ENCODE peak calls at places on chromosomes 5 and 9, in seven cellular contexts. One of them, this sample, is unnamed.
A peak's percentile ranks its signal among the peaks of the same experiment; 100 is the strongest.

GRCh38 chr9:87862536-87863268 is 20.0 kb upstream of the SPATA31E1 start:
- ATAC-seq in body of pancreas: no peak
- ATAC-seq in Right ventricle myocardium superior: no peak
- ATAC-seq in heart right ventricle: no peak
- ATAC-seq in foreskin keratinocyte: peak; percentile 99
- ATAC-seq in Panc1: peak; percentile 74
- ATAC-seq in lung: no peak
- ATAC-seq in this sample: no peak

GRCh38 chr9:34334337-34334824 is 5.0 kb downstream of the NUDT2 start:
- ATAC-seq in Right ventricle myocardium superior: no peak
- ATAC-seq in Panc1: no peak
- ATAC-seq in lung: no peak
- ATAC-seq in heart right ventricle: no peak
- ATAC-seq in foreskin keratinocyte: no peak
- ATAC-seq in body of pancreas: no peak
- ATAC-seq in this sample: no peak

GRCh38 chr5:132176543-132176945 is 51.1 kb downstream of the P4HA2 start:
- ATAC-seq in Right ventricle myocardium superior: no peak
- ATAC-seq in lung: no peak
- ATAC-seq in Panc1: peak; percentile 54
- ATAC-seq in foreskin keratinocyte: no peak
- ATAC-seq in heart right ventricle: no peak
- ATAC-seq in body of pancreas: no peak
- ATAC-seq in this sample: no peak

GRCh38 chr5:40623480-40624420 is 56.0 kb upstream of the PTGER4 start:
- ATAC-seq in Panc1: no peak
- ATAC-seq in Right ventricle myocardium superior: no peak
- ATAC-seq in heart right ventricle: no peak
- ATAC-seq in body of pancreas: no peak
- ATAC-seq in foreskin keratinocyte: no peak
- ATAC-seq in lung: no peak
- ATAC-seq in this sample: no peak

GRCh38 chr5:102670224-102670836 is 84.8 kb upstream of the PAM start:
- ATAC-seq in Right ventricle myocardium superior: peak; percentile 77
- ATAC-seq in heart right ventricle: peak; percentile 61
- ATAC-seq in Panc1: peak; percentile 66
- ATAC-seq in foreskin keratinocyte: peak; percentile 51
- ATAC-seq in lung: no peak
- ATAC-seq in body of pancreas: no peak
- ATAC-seq in this sample: peak; percentile 42

GRCh38 chr5:36844305-36844704 is 32.3 kb upstream of the NIPBL start:
- ATAC-seq in lung: no peak
- ATAC-seq in Right ventricle myocardium superior: no peak
- ATAC-seq in foreskin keratinocyte: no peak
- ATAC-seq in body of pancreas: no peak
- ATAC-seq in Panc1: no peak
- ATAC-seq in heart right ventricle: no peak
- ATAC-seq in this sample: no peak

GRCh38 chr5:153632748-153633290 is 142.3 kb downstream of the GRIA1 start:
- ATAC-seq in lung: no peak
- ATAC-seq in Panc1: no peak
- ATAC-seq in body of pancreas: no peak
- ATAC-seq in foreskin keratinocyte: peak; percentile 56
- ATAC-seq in heart right ventricle: no peak
- ATAC-seq in Right ventricle myocardium superior: no peak
- ATAC-seq in this sample: no peak

GRCh38 chr9:133098104-133098754 is 22.8 kb downstream of the RALGDS start:
- ATAC-seq in Right ventricle myocardium superior: peak; percentile 13
- ATAC-seq in body of pancreas: no peak
- ATAC-seq in lung: no peak
- ATAC-seq in foreskin keratinocyte: no peak
- ATAC-seq in Panc1: no peak
- ATAC-seq in heart right ventricle: no peak
- ATAC-seq in this sample: peak; percentile 4

GRCh38 chr9:112028242-112029221 is 131.9 kb downstream of the UGCG start:
- ATAC-seq in lung: no peak
- ATAC-seq in heart right ventricle: no peak
- ATAC-seq in body of pancreas: no peak
- ATAC-seq in foreskin keratinocyte: no peak
- ATAC-seq in Right ventricle myocardium superior: no peak
- ATAC-seq in Panc1: peak; percentile 33
- ATAC-seq in this sample: peak; percentile 9

GRCh38 chr5:424259-425110 is 18.5 kb upstream of the EXOC3 start:
- ATAC-seq in Panc1: no peak
- ATAC-seq in heart right ventricle: no peak
- ATAC-seq in foreskin keratinocyte: peak; percentile 44
- ATAC-seq in lung: no peak
- ATAC-seq in Right ventricle myocardium superior: no peak
- ATAC-seq in body of pancreas: no peak
- ATAC-seq in this sample: no peak

GRCh38 chr5:77773734-77774280 is 2.3 kb downstream of the TBCA start:
- ATAC-seq in Panc1: no peak
- ATAC-seq in lung: no peak
- ATAC-seq in heart right ventricle: no peak
- ATAC-seq in body of pancreas: no peak
- ATAC-seq in foreskin keratinocyte: no peak
- ATAC-seq in Right ventricle myocardium superior: no peak
- ATAC-seq in this sample: no peak